ENCODE peak calls at places on chromosomes 5 and 9, in four cellular contexts. Y is NT2/D1, A is astrocyte, E is kidney. P is an unnamed sample.

GRCh38 chr5:122694884-122695283 is 80.0 kb upstream of the SNX2 start:
- DNase-seq in A (peak), Y (no peak), E (no peak), P (no peak)

GRCh38 chr5:113150821-113151220 is 174.2 kb downstream of the DCP2 start:
- DNase-seq in Y (no peak), A (no peak), E (no peak), P (no peak)

GRCh38 chr5:68838157-68838718 is 255.6 kb upstream of the SLC30A5 start:
- DNase-seq in Y (no peak), A (no peak), E (no peak), P (no peak)

GRCh38 chr5:126998201-126998631 is 32.1 kb downstream of the MARCHF3 start:
- DNase-seq in A (peak), Y (no peak), E (no peak), P (no peak)

GRCh38 chr5:17928571-17928970 is 294.3 kb downstream of the TAF11L14 start:
- DNase-seq in E (peak), Y (no peak), A (no peak), P (no peak)

GRCh38 chr5:76145945-76146344 is 62.8 kb downstream of the SV2C start:
- DNase-seq in Y (peak), E (no peak), A (no peak), P (peak)

GRCh38 chr5:173618927-173619519 is 2.6 kb upstream of the BOD1 start:
- DNase-seq in E (no peak), Y (peak), A (peak), P (peak)

GRCh38 chr5:139745121-139745799 is 50.3 kb upstream of the PSD2 start:
- DNase-seq in A (peak), E (peak), Y (no peak), P (no peak)

GRCh38 chr9:121751686-121752445 is 100.4 kb downstream of the DAB2IP start:
- DNase-seq in Y (no peak), A (no peak), E (peak), P (no peak)

GRCh38 chr9:35904966-35905781 is 828 bp upstream of the HRCT1 start:
- DNase-seq in A (peak), E (no peak), Y (no peak), P (no peak)

GRCh38 chr9:87864915-87865314 is 17.8 kb upstream of the SPATA31E1 start:
- DNase-seq in Y (no peak), E (no peak), A (no peak), P (no peak)

GRCh38 chr5:103519550-103519949 is 43.0 kb downstream of the NUDT12 start:
- DNase-seq in E (no peak), Y (no peak), A (no peak), P (peak)

GRCh38 chr9:69086769-69087168 is 51.2 kb downstream of the FXN start:
- DNase-seq in A (no peak), E (no peak), Y (no peak), P (no peak)
- H3K9ac ChIP-seq in A (no peak), E (no peak), Y (no peak), P (no peak)

GRCh38 chr5:72555871-72556270 is 48.7 kb upstream of the ZNF366 start:
- DNase-seq in Y (no peak), E (no peak), A (no peak), P (peak)

GRCh38 chr5:72556351-72557146 is 49.3 kb upstream of the ZNF366 start:
- DNase-seq in Y (peak), A (peak), E (peak), P (peak)

GRCh38 chr5:72552041-72552557 is 44.9 kb upstream of the ZNF366 start:
- DNase-seq in Y (no peak), A (peak), E (no peak), P (no peak)

GRCh38 chr5:72557147-72557501 is 49.9 kb upstream of the ZNF366 start:
- DNase-seq in Y (no peak), E (no peak), A (no peak), P (no peak)

DNA sequence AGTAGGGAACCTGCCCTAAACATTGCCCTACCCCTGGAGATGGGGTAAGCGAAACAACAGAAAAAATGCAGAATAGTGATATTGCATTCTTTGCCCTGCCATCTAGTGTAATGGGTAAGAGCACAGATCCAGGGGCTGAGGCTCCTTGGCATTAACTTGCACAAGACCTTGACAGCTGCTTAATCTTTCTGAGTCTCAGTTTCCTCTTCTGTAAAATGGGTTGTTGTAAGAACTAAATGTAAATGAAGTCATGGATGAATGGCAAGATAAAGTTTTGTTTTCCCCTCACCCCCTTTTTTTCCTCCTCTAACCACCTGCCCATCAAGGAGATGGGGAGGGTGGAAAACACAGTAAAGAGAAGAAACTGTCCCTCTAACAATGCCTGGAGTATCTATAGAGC is 47.7 kb upstream of the ZNF366 start:
- DNase-seq in A (no peak), Y (no peak), E (no peak), P (no peak)
- H3K9ac ChIP-seq in A (no peak), Y (no peak), E (no peak), P (no peak)

DNA sequence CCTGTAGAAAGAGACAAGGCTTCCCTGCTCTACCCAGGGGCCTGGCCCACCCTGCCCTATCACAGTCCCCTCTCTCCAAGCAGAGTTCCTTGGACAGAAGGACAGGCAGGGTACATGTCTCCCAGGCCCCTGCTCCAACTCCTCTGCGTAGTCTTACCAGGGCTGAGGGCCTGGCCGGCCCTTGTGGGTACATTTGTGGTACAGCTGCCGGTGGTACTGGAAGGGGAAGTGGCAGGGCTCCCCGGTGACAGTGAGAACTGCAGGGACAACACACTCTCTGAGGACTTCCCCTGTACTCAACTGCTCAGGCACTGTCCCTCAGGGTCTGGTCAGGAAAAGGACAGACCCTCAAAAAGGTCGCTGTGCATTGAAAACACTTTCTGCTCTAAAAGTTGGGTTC is 3.6 kb downstream of the F12 start:
- DNase-seq in A (no peak), Y (no peak), E (no peak), P (no peak)
- H3K9ac ChIP-seq in A (no peak), Y (no peak), E (no peak), P (no peak)

GRCh38 chr5:170221319-170221718 is 11.5 kb upstream of the C5orf58 start:
- DNase-seq in A (peak), Y (peak), E (no peak), P (peak)
- H3K9ac ChIP-seq in A (no peak), Y (no peak), E (no peak), P (no peak)